ENCODE peak calls at places on chromosomes 1 and 21, in eight cellular contexts. Q, W, X, L, H, C, M and N are unnamed samples.

GRCh38 chr1:44076093-44076492 is 42.5 kb upstream of the KLF17 start:
- DNase-seq in Q (no peak), W (no peak), X (no peak), L (no peak), H (no peak), C (no peak), M (no peak), N (no peak)

GRCh38 chr1:217569021-217569420 is 61.9 kb downstream of the GPATCH2 start:
- DNase-seq in Q (no peak), W (no peak), X (no peak), L (no peak), H (no peak), C (no peak), M (no peak), N (no peak)

GRCh38 chr1:23376890-23377811 is 7.5 kb upstream of the ZNF436 start:
- DNase-seq in Q (peak; percentile 75), W (peak; percentile 90), X (no peak), L (peak; percentile 89), H (no peak), C (peak; percentile 86), M (peak; percentile 21), N (no peak)

GRCh38 chr1:201535778-201536245 is 3.1 kb upstream of the NAV1 start:
- DNase-seq in Q (no peak), W (no peak), X (no peak), L (no peak), H (no peak), C (no peak), M (no peak), N (no peak)

GRCh38 chr1:1245840-1246205 is 699 bp downstream of the C1QTNF12 start:
- DNase-seq in Q (no peak), W (no peak), X (no peak), L (no peak), H (no peak), C (no peak), M (no peak), N (no peak)

GRCh38 chr1:193435771-193436170 is 249.4 kb upstream of the B3GALT2 start:
- DNase-seq in Q (no peak), W (no peak), X (no peak), L (no peak), H (no peak), C (no peak), M (no peak), N (no peak)

GRCh38 chr1:236081546-236082227 is 16.8 kb upstream of the NID1 start:
- DNase-seq in Q (no peak), W (no peak), X (no peak), L (peak; percentile 4), H (no peak), C (no peak), M (no peak), N (no peak)

GRCh38 chr21:46063227-46063626 is 34.7 kb upstream of the COL6A2 start:
- DNase-seq in Q (peak; percentile 38), W (no peak), X (peak; percentile 10), L (no peak), H (peak; percentile 4), C (no peak), M (no peak), N (no peak)

GRCh38 chr1:7098641-7099040 is 313.4 kb downstream of the CAMTA1 start:
- DNase-seq in Q (no peak), W (no peak), X (no peak), L (no peak), H (no peak), C (no peak), M (no peak), N (no peak)

GRCh38 chr1:93080424-93080823 is 1.3 kb downstream of the MTF2 start:
- DNase-seq in Q (peak; percentile 84), W (peak; percentile 83), X (no peak), L (peak; percentile 74), H (no peak), C (peak; percentile 64), M (no peak), N (no peak)

GRCh38 chr1:168443899-168444298 is 99.9 kb downstream of the XCL2 start:
- DNase-seq in Q (no peak), W (no peak), X (no peak), L (no peak), H (no peak), C (no peak), M (no peak), N (no peak)

GRCh38 chr1:48794815-48795214 is 18.1 kb upstream of the BEND5 start:
- DNase-seq in Q (no peak), W (no peak), X (no peak), L (peak; percentile 57), H (no peak), C (peak; percentile 15), M (no peak), N (no peak)

GRCh38 chr1:36782085-36782484 is 252.2 kb downstream of the GRIK3 start:
- DNase-seq in Q (no peak), W (no peak), X (no peak), L (no peak), H (no peak), C (no peak), M (no peak), N (no peak)

GRCh38 chr1:218257971-218258370 is 27.1 kb upstream of the RRP15 start:
- DNase-seq in Q (no peak), W (no peak), X (no peak), L (peak; percentile 26), H (no peak), C (no peak), M (no peak), N (no peak)

GRCh38 chr1:109918671-109919070 is 8.0 kb downstream of the CSF1 start:
- DNase-seq in Q (no peak), W (no peak), X (no peak), L (no peak), H (no peak), C (no peak), M (no peak), N (no peak)
- TF ChIP-seq CTCF in Q (no peak), W (no peak), X (no peak), L (no peak), H (no peak), C (no peak), M (no peak), N (no peak)

GRCh38 chr1:68165665-68166064 is 66.7 kb downstream of the WLS start:
- DNase-seq in Q (no peak), W (no peak), X (no peak), L (no peak), H (no peak), C (no peak), M (no peak), N (no peak)

GRCh38 chr1:68163220-68163619 is 69.1 kb downstream of the WLS start:
- DNase-seq in Q (no peak), W (no peak), X (no peak), L (no peak), H (no peak), C (no peak), M (no peak), N (no peak)

GRCh38 chr1:68160021-68160420 is 72.3 kb downstream of the WLS start:
- DNase-seq in Q (no peak), W (no peak), X (no peak), L (no peak), H (no peak), C (no peak), M (no peak), N (no peak)

GRCh38 chr1:68164970-68165369 is 67.4 kb downstream of the WLS start:
- DNase-seq in Q (no peak), W (no peak), X (no peak), L (no peak), H (no peak), C (no peak), M (no peak), N (no peak)

GRCh38 chr1:68162761-68163160 is 69.6 kb downstream of the WLS start:
- DNase-seq in Q (no peak), W (no peak), X (no peak), L (no peak), H (no peak), C (no peak), M (no peak), N (no peak)
- TF ChIP-seq CTCF in Q (peak; percentile 26), W (peak; percentile 9), X (no peak), L (peak; percentile 48), H (no peak), C (peak; percentile 12), M (no peak), N (no peak)

DNA sequence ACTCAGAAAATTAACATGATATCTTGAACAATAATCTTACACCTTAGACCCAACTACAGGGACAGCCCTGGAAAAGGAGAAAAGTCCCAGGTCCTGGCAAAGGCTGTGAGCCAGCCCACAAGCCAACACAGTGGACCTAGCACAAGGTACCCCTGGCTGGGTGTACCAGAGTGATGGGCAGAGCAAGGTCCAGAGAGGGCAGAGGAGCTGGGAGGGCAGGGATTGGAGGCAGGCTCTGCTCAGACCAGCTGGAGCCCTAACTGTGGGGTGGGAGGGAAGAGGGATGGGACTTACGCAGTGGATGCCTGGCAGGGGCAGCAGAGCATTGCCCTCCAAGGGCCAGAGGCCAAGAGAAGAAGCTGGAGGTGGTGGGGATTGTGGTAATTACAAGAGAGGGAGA is 101.6 kb downstream of the KCND3 start:
- DNase-seq in Q (no peak), W (no peak), X (no peak), L (no peak), H (no peak), C (no peak), M (no peak), N (no peak)
- TF ChIP-seq CTCF in Q (no peak), W (no peak), X (no peak), L (no peak), H (no peak), C (no peak), M (no peak), N (no peak)

GRCh38 chr1:110347182-110347893 is 8.2 kb downstream of the RBM15 start:
- DNase-seq in Q (no peak), W (no peak), X (no peak), L (no peak), H (no peak), C (no peak), M (no peak), N (no peak)
- TF ChIP-seq CTCF in Q (no peak), W (no peak), X (no peak), L (no peak), H (no peak), C (no peak), M (no peak), N (no peak)

GRCh38 chr1:169949139-169949538 is 55.4 kb upstream of the SCYL3 start:
- DNase-seq in Q (peak; percentile 49), W (peak; percentile 39), X (no peak), L (no peak), H (no peak), C (no peak), M (no peak), N (no peak)

GRCh38 chr1:169945171-169945570 is 51.5 kb upstream of the SCYL3 start:
- DNase-seq in Q (no peak), W (no peak), X (no peak), L (no peak), H (no peak), C (no peak), M (no peak), N (no peak)

DNA sequence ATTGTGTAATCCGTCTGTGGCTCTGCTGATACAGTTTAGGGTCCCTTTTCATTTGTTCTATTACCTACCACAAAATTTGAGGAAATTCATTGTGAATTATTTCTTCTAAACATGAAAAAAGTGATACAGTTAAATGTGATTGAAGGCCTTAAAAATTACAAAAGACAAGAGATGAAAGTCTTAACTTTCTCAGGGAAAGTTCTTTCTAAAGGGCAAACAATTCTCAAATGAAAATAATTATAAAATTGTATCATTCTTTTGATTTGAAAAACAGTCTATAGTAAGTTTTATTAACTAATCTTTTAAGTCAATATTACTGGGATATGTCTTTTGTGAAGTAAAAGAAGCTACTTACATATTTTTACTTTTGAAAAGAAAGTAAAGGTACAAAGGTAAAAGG is 57.4 kb upstream of the SCYL3 start:
- DNase-seq in Q (no peak), W (no peak), X (no peak), L (no peak), H (no peak), C (no peak), M (no peak), N (no peak)
- TF ChIP-seq CTCF in Q (no peak), W (no peak), X (no peak), L (no peak), H (no peak), C (no peak), M (no peak), N (no peak)